ENCODE peak calls at places on chromosomes 16 and 17, in six cellular contexts. O, C, T, D, W and Y are unnamed samples.
A peak's percentile ranks its signal among the peaks of the same experiment; 100 is the strongest.

GRCh38 chr16:47063011-47063724 is 80.6 kb downstream of the NETO2 start:
- DNase-seq in O (no peak), C (no peak), T (peak; percentile 43), D (no peak), W (no peak), Y (no peak)

GRCh38 chr16:76194621-76195015 is 82.6 kb upstream of the CNTNAP4 start:
- DNase-seq in O (no peak), C (no peak), T (no peak), D (no peak), W (no peak), Y (no peak)

GRCh38 chr17:78996781-78997201 is 12.8 kb downstream of the CANT1 start:
- DNase-seq in O (no peak), C (peak; percentile 17), T (no peak), D (peak; percentile 16), W (no peak), Y (no peak)

GRCh38 chr16:88685156-88686061 is 898 bp downstream of the SNAI3 start:
- DNase-seq in O (peak; percentile 50), C (no peak), T (peak; percentile 87), D (no peak), W (no peak), Y (no peak)

GRCh38 chr17:36544049-36544319 is 735 bp upstream of the GGNBP2 start:
- DNase-seq in O (no peak), C (peak; percentile 31), T (no peak), D (peak; percentile 41), W (no peak), Y (peak; percentile 26)

GRCh38 chr16:55047903-55048497 is 117.3 kb downstream of the IRX5 start:
- DNase-seq in O (no peak), C (no peak), T (no peak), D (no peak), W (no peak), Y (no peak)

GRCh38 chr17:63488851-63489250 is 12.0 kb downstream of the ACE start:
- DNase-seq in O (no peak), C (no peak), T (no peak), D (no peak), W (no peak), Y (no peak)

GRCh38 chr17:17628388-17629008 is 37.0 kb upstream of the PEMT start:
- DNase-seq in O (peak; percentile 54), C (no peak), T (peak; percentile 84), D (no peak), W (no peak), Y (no peak)

GRCh38 chr16:89815639-89816348 is 653 bp downstream of the FANCA start:
- DNase-seq in O (no peak), C (no peak), T (no peak), D (no peak), W (no peak), Y (no peak)

GRCh38 chr17:27756467-27757371 is 43.6 kb downstream of the NOS2 start:
- DNase-seq in O (peak; percentile 68), C (peak; percentile 42), T (no peak), D (no peak), W (no peak), Y (peak; percentile 37)

GRCh38 chr16:19703218-19703617 is 14.8 kb downstream of the KNOP1 start:
- DNase-seq in O (no peak), C (no peak), T (no peak), D (no peak), W (no peak), Y (no peak)

GRCh38 chr16:19700319-19700781 is 17.7 kb downstream of the KNOP1 start:
- DNase-seq in O (peak; percentile 57), C (no peak), T (peak; percentile 28), D (peak; percentile 75), W (no peak), Y (no peak)

GRCh38 chr16:19699472-19699871 is 18.6 kb downstream of the KNOP1 start:
- DNase-seq in O (no peak), C (no peak), T (peak; percentile 35), D (no peak), W (no peak), Y (no peak)

GRCh38 chr16:19698480-19699465 is 19.3 kb downstream of the KNOP1 start:
- DNase-seq in O (no peak), C (no peak), T (no peak), D (no peak), W (no peak), Y (no peak)

DNA sequence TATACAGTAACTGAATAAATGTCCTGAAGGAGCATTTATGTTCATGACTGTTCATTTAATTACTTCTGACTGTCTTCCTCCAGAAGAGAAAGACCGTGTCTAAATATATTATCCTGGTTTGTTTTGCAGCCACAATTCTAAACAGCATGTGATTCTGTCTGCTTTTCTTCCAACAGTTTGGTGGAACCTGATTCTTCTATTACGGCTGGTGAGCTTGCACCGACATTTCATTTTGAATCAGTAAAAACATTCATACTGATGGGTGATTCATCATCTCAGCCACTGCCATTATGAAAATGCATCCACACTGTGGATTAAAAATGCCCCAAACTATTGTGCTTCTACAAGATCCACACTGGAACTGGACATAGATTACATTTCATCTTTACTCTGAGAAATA is 16.9 kb downstream of the KNOP1 start:
- DNase-seq in O (no peak), C (no peak), T (no peak), D (no peak), W (no peak), Y (no peak)
- H3K36me3 ChIP-seq in O (no peaks in the 10 kb centered on the region), C (peaks cover 58% of the 10 kb centered on the region), T (peaks cover 89% of the 10 kb centered on the region), D (peaks cover 2% of the 10 kb centered on the region), W (peaks cover 17% of the 10 kb centered on the region), Y (peaks cover 13% of the 10 kb centered on the region)

GRCh38 chr16:51271156-51271555 is 120.1 kb upstream of the SALL1 start:
- DNase-seq in O (no peak), C (no peak), T (no peak), D (no peak), W (no peak), Y (no peak)
- TF ChIP-seq CTCF in O (no peak), C (no peak), T (no peak), D (no peak), W (no peak), Y (no peak)

GRCh38 chr17:58294034-58294433 is 13.3 kb upstream of the MPO start:
- DNase-seq in O (no peak), C (no peak), T (no peak), D (no peak), W (no peak), Y (no peak)
- H3K9me3 ChIP-seq in O (no peaks in the 10 kb centered on the region), C (no peaks in the 10 kb centered on the region), T (no peaks in the 10 kb centered on the region), D (no peaks in the 10 kb centered on the region), W (no peaks in the 10 kb centered on the region), Y (peaks cover 6% of the 10 kb centered on the region)

GRCh38 chr17:49443862-49444261 is 29.2 kb upstream of the PHB1 start:
- DNase-seq in O (no peak), C (no peak), T (no peak), D (no peak), W (no peak), Y (no peak)

GRCh38 chr17:49445561-49445960 is 30.9 kb upstream of the PHB1 start:
- DNase-seq in O (no peak), C (no peak), T (no peak), D (no peak), W (no peak), Y (no peak)

GRCh38 chr17:49442051-49442450 is 27.4 kb upstream of the PHB1 start:
- DNase-seq in O (no peak), C (no peak), T (no peak), D (no peak), W (no peak), Y (no peak)

GRCh38 chr17:49447603-49448325 is 33.1 kb upstream of the PHB1 start:
- DNase-seq in O (no peak), C (no peak), T (no peak), D (no peak), W (no peak), Y (peak; percentile 58)

DNA sequence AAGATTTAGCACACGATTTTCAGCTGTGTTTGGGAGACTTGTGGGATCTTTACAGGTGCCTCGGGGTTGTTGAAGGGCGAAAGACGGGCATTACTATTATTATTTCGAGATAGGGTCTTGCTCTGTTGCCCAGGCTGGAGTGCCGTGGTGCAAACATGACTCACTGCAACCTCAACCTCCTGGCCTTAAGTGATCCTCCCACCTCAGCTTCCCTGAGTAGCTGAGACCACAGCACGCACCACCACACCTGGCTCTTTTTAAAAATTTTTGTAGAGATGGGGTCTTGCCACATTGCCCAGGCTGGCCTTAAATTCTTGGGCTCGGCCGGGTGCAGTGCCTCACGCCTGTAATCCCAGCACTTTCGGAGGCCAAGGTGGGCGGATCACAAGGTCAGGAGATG is 29.7 kb upstream of the PHB1 start:
- DNase-seq in O (no peak), C (no peak), T (no peak), D (no peak), W (no peak), Y (no peak)
- H3K36me3 ChIP-seq in O (no peaks in the 10 kb centered on the region), C (no peaks in the 10 kb centered on the region), T (no peaks in the 10 kb centered on the region), D (no peaks in the 10 kb centered on the region), W (no peaks in the 10 kb centered on the region), Y (no peaks in the 10 kb centered on the region)

DNA sequence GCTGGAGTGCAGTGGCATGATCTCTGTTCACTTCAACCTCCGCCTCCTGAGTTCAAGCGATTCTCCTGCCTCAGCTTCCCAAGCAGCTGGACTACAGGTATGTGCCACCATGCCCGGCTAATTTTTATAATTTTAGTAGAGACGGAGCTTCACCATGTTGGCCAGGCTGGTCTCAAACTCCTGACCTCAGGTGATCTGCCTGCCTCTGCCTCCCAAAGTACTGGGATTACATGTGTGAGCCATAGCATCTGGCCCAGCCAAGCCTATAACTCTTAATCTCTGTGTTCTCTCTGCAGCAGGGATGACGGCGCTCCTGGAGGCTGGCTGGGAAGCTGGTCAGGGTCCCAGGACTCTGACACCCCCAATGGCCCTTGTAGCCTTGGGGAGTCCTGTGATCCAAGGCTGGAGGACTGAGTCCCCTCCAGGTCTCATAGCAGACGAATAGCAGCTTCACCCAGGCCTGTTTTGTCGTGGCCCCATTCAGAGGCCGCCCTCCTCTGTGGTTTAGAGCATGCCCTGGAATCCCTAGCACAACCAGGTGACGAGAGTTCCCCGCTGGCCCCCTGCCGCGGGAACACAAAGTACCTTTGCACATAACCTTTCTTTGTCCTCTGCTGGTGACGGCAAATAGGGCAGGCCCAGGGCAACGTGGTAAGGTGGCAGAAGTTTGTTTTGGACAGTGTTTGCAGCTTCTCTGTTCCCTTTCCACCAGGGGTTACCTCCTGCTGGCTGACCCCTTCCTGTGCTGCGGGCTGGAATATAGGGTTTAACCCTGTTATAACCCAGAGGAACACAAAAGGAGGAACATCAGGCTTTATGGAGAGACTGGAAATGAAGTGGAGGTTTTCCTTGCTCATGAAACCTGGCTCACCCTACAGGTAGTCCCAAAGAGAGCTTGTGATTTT is 43.0 kb upstream of the TOB1 start:
- DNase-seq in O (no peak), C (no peak), T (peak; percentile 79), D (peak; percentile 89), W (no peak), Y (peak; percentile 71)
- TF ChIP-seq CTCF in O (no peak), C (no peak), T (no peak), D (peak; percentile 9), W (no peak), Y (no peak)